ENCODE peak calls at places on chromosome 19, in eight cellular contexts. R is adrenal gland, K is cardiac muscle cell, F is adipocyte, U is BJ, Y is bronchial epithelial cell, T is SJCRH30, B is suprapubic skin. N is an unnamed sample.

GRCh38 chr19:33191501-33191900 is 2.6 kb upstream of the LRP3 start:
- DNase-seq in Y (no peak), F (no peak), U (no peak), R (no peak), K (no peak), T (no peak), B (no peak), N (no peak)

GRCh38 chr19:35226748-35227147 is 1.8 kb downstream of the FAM187B start:
- DNase-seq in F (no peak), R (peak; percentile 11), K (no peak), U (no peak), T (no peak), B (peak; percentile 40), Y (no peak), N (no peak)

GRCh38 chr19:1360818-1361461 is 22.8 kb upstream of the NDUFS7 start:
- DNase-seq in B (no peak), R (peak; percentile 63), T (peak; percentile 86), U (peak; percentile 77), Y (peak; percentile 23), F (peak; percentile 78), K (no peak), N (no peak)

GRCh38 chr19:30339624-30340525 is 32.3 kb upstream of the ZNF536 start:
- DNase-seq in U (no peak), F (no peak), K (no peak), T (no peak), R (no peak), Y (no peak), B (peak; percentile 74), N (no peak)

GRCh38 chr19:44747739-44748425 is 626 bp upstream of the BCL3 start:
- DNase-seq in T (peak; percentile 66), Y (peak; percentile 52), U (no peak), R (peak; percentile 87), B (peak; percentile 88), K (peak; percentile 46), F (peak; percentile 79), N (no peak)

GRCh38 chr19:33686687-33687541 is 65.2 kb downstream of the CHST8 start:
- DNase-seq in K (no peak), U (no peak), Y (no peak), B (peak; percentile 67), R (no peak), F (no peak), T (no peak), N (no peak)

GRCh38 chr19:43468354-43469159 is 3.1 kb upstream of the LYPD3 start:
- DNase-seq in Y (peak; percentile 23), T (no peak), B (no peak), K (no peak), R (no peak), U (no peak), F (no peak), N (no peak)

GRCh38 chr19:35755550-35756371 is 1.1 kb downstream of the HSPB6 start:
- DNase-seq in T (no peak), B (peak; percentile 93), K (no peak), U (no peak), R (peak; percentile 91), Y (no peak), F (no peak), N (peak; percentile 49)

GRCh38 chr19:45171211-45171623 is 6.8 kb downstream of the TRAPPC6A start:
- DNase-seq in T (no peak), K (no peak), F (no peak), U (no peak), B (no peak), Y (no peak), R (no peak), N (no peak)

GRCh38 chr19:48556163-48556562 is 4.2 kb downstream of the SULT2B1 start:
- DNase-seq in T (no peak), R (peak; percentile 75), U (no peak), F (peak; percentile 71), B (no peak), K (no peak), Y (peak; percentile 75), N (no peak)

GRCh38 chr19:48627211-48627864 is 8.0 kb downstream of the SPHK2 start:
- DNase-seq in R (no peak), U (no peak), B (no peak), F (no peak), Y (peak; percentile 38), K (no peak), T (no peak), N (no peak)

GRCh38 chr19:16115309-16116039 is 3.8 kb downstream of the RAB8A start:
- DNase-seq in K (no peak), Y (no peak), U (no peak), B (no peak), T (no peak), R (no peak), F (no peak), N (no peak)

GRCh38 chr19:15022752-15023151 is 26.5 kb upstream of the CASP14 start:
- DNase-seq in K (no peak), F (no peak), T (no peak), B (no peak), U (no peak), Y (no peak), R (no peak), N (no peak)

GRCh38 chr19:29277107-29277506 is 64.2 kb upstream of the UQCRFS1 start:
- DNase-seq in U (no peak), Y (no peak), F (no peak), K (peak; percentile 42), T (no peak), B (no peak), R (peak; percentile 24), N (no peak)

GRCh38 chr19:30171138-30171635 is 201.0 kb upstream of the ZNF536 start:
- DNase-seq in F (no peak), B (no peak), U (no peak), R (no peak), K (no peak), Y (no peak), T (no peak), N (no peak)

GRCh38 chr19:35211545-35212230 is 16.9 kb downstream of the FAM187B start:
- DNase-seq in Y (no peak), R (peak; percentile 50), F (no peak), B (peak; percentile 83), T (no peak), U (no peak), K (no peak), N (peak; percentile 55)

DNA sequence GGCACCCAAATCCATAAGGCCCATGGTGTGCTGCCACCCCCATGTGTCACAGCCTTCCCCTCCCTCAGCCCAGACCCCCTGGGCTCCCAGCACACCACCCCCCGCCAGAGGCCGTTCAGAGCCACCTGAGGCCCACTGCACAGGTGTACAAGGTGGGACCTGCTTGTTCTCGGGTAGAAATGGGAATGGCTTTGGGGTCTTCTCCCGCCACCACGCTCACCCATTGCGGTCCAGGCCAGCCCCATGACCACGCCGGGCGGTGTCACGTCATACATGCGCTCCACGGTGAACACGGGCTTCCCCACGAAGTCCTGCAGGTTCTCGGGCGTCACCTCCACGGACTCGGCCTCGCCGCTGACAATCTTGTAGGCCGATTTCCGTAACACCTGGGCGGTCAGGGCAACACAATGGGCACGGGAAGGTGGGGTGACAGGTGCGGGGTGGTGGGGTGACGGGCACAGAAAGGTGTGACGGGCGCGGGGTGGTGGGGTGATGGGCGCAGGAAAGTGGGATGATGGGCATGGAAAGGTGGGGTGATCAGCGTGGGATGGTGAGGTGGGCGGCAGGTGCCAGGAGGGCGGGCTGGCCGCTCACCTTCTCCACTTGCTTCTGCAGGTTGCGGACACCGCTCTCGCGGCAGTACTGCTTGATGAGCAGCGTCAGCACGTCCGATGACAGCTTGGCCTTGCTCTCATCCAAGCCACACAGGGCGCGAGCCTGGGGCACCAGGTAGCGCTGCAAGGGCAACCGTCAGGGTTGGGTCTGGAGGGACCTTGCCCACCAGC is 4.3 kb downstream of the RPL36 start:
- DNase-seq in U (no peak), B (no peak), R (peak; percentile 45), T (no peak), Y (no peak), F (no peak), K (no peak), N (no peak)
- H3K36me3 ChIP-seq in U (peaks cover 71% of the 10 kb centered on the region), B (peaks cover 76% of the 10 kb centered on the region), R (peaks cover 68% of the 10 kb centered on the region), T (peaks cover 70% of the 10 kb centered on the region), Y (peaks cover 51% of the 10 kb centered on the region), F (peaks cover 69% of the 10 kb centered on the region), K (peaks cover 43% of the 10 kb centered on the region), N (peaks cover 74% of the 10 kb centered on the region)

GRCh38 chr19:38699027-38699346 is 45.3 kb downstream of the CAPN12 start:
- DNase-seq in R (no peak), U (no peak), F (no peak), B (no peak), Y (peak; percentile 96), T (no peak), K (no peak), N (no peak)
- H3K36me3 ChIP-seq in R (peaks cover 34% of the 10 kb centered on the region), U (peaks cover 36% of the 10 kb centered on the region), F (peaks cover 52% of the 10 kb centered on the region), B (peaks cover 36% of the 10 kb centered on the region), Y (peaks cover 44% of the 10 kb centered on the region), T (peaks cover 33% of the 10 kb centered on the region), K (peaks cover 14% of the 10 kb centered on the region), N (peaks cover 63% of the 10 kb centered on the region)

DNA sequence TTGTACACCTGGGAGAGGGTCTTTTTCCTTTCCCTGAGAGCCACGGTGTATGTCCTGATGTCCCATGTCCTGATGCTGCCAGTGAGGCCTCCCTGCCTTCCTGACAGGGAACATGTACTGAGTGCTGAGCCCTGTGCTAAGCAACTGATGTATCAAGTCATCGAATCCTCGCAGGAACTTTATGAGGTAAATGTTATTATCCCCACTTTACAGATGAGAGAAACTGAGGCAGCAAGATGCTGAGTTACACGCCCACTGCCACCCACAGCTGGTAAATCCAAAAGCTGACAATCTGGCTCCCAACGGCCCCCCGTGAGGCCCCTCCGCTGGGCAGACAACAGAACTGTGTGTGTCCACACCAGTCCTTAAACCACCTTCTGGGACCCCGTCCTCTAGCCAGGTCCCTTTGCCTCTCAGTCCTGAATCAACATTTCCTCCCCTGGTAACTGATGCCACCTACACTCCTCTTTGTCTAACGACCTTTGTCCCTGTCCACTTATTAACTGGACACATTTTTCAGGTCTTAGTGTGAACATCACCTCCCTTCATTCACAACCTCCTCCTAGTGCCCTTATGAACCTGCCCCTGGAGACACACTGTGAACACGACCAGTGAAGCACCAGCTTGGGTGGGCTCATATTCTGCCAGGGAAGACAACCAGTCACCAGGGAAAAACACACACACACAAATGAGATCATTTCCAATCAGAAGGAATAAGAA is 5.4 kb upstream of the VSIG10L start:
- DNase-seq in K (no peak), U (no peak), T (no peak), B (no peak), R (no peak), Y (no peak), F (no peak), N (no peak)
- H3K36me3 ChIP-seq in K (peaks cover 5% of the 10 kb centered on the region), U (peaks cover 18% of the 10 kb centered on the region), T (no peaks in the 10 kb centered on the region), B (peaks cover 62% of the 10 kb centered on the region), R (peaks cover 47% of the 10 kb centered on the region), Y (peaks cover 6% of the 10 kb centered on the region), F (peaks cover 74% of the 10 kb centered on the region), N (peaks cover 43% of the 10 kb centered on the region)

GRCh38 chr19:46368116-46368515 is 21.2 kb downstream of the PPP5C start:
- DNase-seq in F (no peak), Y (no peak), R (peak; percentile 14), T (no peak), K (no peak), U (no peak), B (peak; percentile 50), N (no peak)

GRCh38 chr19:46372901-46373572 is 26.1 kb downstream of the PPP5C start:
- DNase-seq in K (no peak), B (peak; percentile 76), T (no peak), R (peak; percentile 40), Y (peak; percentile 92), F (peak; percentile 66), U (no peak), N (no peak)

GRCh38 chr19:46373573-46374359 is 26.9 kb downstream of the PPP5C start:
- DNase-seq in T (no peak), R (peak; percentile 78), B (peak; percentile 87), Y (peak; percentile 98), F (peak; percentile 64), K (no peak), U (no peak), N (peak; percentile 84)

GRCh38 chr19:46369817-46370216 is 22.9 kb downstream of the PPP5C start:
- DNase-seq in K (no peak), B (no peak), R (peak; percentile 8), T (no peak), Y (peak; percentile 92), F (no peak), U (no peak), N (no peak)

GRCh38 chr19:46371371-46371901 is 24.5 kb downstream of the PPP5C start:
- DNase-seq in T (no peak), Y (peak; percentile 24), K (no peak), U (no peak), B (peak; percentile 58), R (peak; percentile 30), F (peak; percentile 35), N (peak; percentile 59)
- H3K36me3 ChIP-seq in T (peaks cover 25% of the 10 kb centered on the region), Y (peaks cover 7% of the 10 kb centered on the region), K (peaks cover 6% of the 10 kb centered on the region), U (peaks cover 4% of the 10 kb centered on the region), B (peaks cover 25% of the 10 kb centered on the region), R (peaks cover 13% of the 10 kb centered on the region), F (peaks cover 41% of the 10 kb centered on the region), N (no peaks in the 10 kb centered on the region)